ENCODE peak calls at places on chromosome 14, in eight cellular contexts. O is OCI-LY7, G is stromal cell of bone marrow, F is NCI-H526, J is right atrium auricular region, I is MG63, W is fibroblast of pulmonary artery, C is fibroblast of gingiva. R is an unnamed sample.

GRCh38 chr14:22819191-22819988 is 4.2 kb upstream of the SLC7A7 start:
- DNase-seq in C (peak; percentile 91), W (peak; percentile 89), F (no peak), I (no peak), G (peak; percentile 83), O (peak; percentile 73), J (no peak), R (no peak)

GRCh38 chr14:90624732-90625444 is 191.3 kb downstream of the TTC7B start:
- DNase-seq in W (peak; percentile 10), J (peak; percentile 54), C (no peak), F (no peak), G (no peak), O (no peak), I (no peak), R (no peak)

GRCh38 chr14:89504602-89505320 is 87.7 kb upstream of the FOXN3 start:
- DNase-seq in G (peak; percentile 44), F (no peak), O (no peak), I (peak; percentile 60), C (peak; percentile 74), W (peak; percentile 38), J (no peak), R (peak; percentile 34)

GRCh38 chr14:104196461-104197180 is 58.2 kb downstream of the KIF26A start:
- DNase-seq in O (peak; percentile 34), W (no peak), I (no peak), J (no peak), F (no peak), G (no peak), C (no peak), R (no peak)

GRCh38 chr14:47863441-47863840 is 188.0 kb upstream of the MDGA2 start:
- DNase-seq in F (no peak), W (no peak), G (no peak), I (no peak), J (no peak), O (no peak), C (no peak), R (no peak)

GRCh38 chr14:84591827-84592540 is 938.0 kb upstream of the FLRT2 start:
- DNase-seq in G (no peak), W (no peak), C (no peak), J (no peak), O (no peak), F (no peak), I (peak; percentile 48), R (no peak)

GRCh38 chr14:104887623-104888488 is 22.8 kb downstream of the CEP170B start:
- DNase-seq in I (no peak), J (no peak), G (no peak), C (no peak), W (no peak), F (no peak), O (no peak), R (no peak)

GRCh38 chr14:38431156-38431555 is 175.3 kb upstream of the CLEC14A start:
- DNase-seq in I (no peak), J (no peak), C (no peak), F (no peak), O (no peak), G (no peak), W (no peak), R (no peak)

GRCh38 chr14:81765654-81766275 is 232.1 kb upstream of the SEL1L start:
- DNase-seq in F (no peak), G (no peak), O (no peak), J (no peak), W (no peak), C (no peak), I (no peak), R (no peak)

GRCh38 chr14:71384007-71384605 is 476.8 kb downstream of the PCNX1 start:
- DNase-seq in G (no peak), F (no peak), C (no peak), J (no peak), W (no peak), O (no peak), I (no peak), R (no peak)

R was measured in NK-92 treated with Interleukin-12 subunit alpha and Interleukin-12 subunit beta, amount 100 ng/mL, for 24 hours.